ENCODE peak calls at places on chromosomes 4 and X, in four cellular contexts. M, H, O and X are unnamed samples.
A peak's percentile ranks its signal among the peaks of the same experiment; 100 is the strongest.

GRCh38 chr4:8297691-8298485 is 28.3 kb downstream of the HTRA3 start:
- DNase-seq in M (no peak), H (no peak), O (no peak), X (no peak)

GRCh38 chrX:4263005-4263404 is 549.6 kb upstream of the PRKX start:
- DNase-seq in M (no peak), H (no peak), O (no peak), X (no peak)

GRCh38 chr4:135418353-135418752 is 1216.8 kb upstream of the PABPC4L start:
- DNase-seq in M (no peak), H (no peak), O (no peak), X (no peak)

GRCh38 chr4:43763029-43763610 is 685.5 kb downstream of the KCTD8 start:
- DNase-seq in M (no peak), H (no peak), O (no peak), X (no peak)

GRCh38 chr4:109214622-109215350 is 87.7 kb downstream of the COL25A1 start:
- DNase-seq in M (no peak), H (no peak), O (no peak), X (no peak)

GRCh38 chrX:115591856-115592842 is 31.2 kb downstream of the PLS3 start:
- DNase-seq in M (no peak), H (no peak), O (no peak), X (no peak)

GRCh38 chr4:70838400-70838971 is 1.2 kb downstream of the GRSF1 start:
- DNase-seq in M (no peak), H (no peak), O (no peak), X (no peak)

GRCh38 chr4:108885211-108885610 is 122.4 kb upstream of the ETNPPL start:
- DNase-seq in M (no peak), H (no peak), O (no peak), X (no peak)

GRCh38 chr4:28686618-28687017 is 1826.0 kb downstream of the STIM2 start:
- DNase-seq in M (no peak), H (no peak), O (no peak), X (no peak)

GRCh38 chr4:88511236-88511635 is 12.3 kb downstream of the PYURF start:
- DNase-seq in M (no peak), H (no peak), O (no peak), X (no peak)

GRCh38 chr4:114807759-114808404 is 209.3 kb downstream of the UGT8 start:
- DNase-seq in M (peak; percentile 0), H (peak; percentile 26), O (no peak), X (no peak)

GRCh38 chr4:7725951-7726350 is 213.7 kb downstream of the AFAP1 start:
- DNase-seq in M (no peak), H (no peak), O (no peak), X (no peak)

GRCh38 chrX:103376118-103376978 is at the start of gene BEX3:
- DNase-seq in M (no peak), H (peak; percentile 26), O (no peak), X (no peak)

GRCh38 chr4:76733380-76733779 is 164.6 kb downstream of the SOWAHB start:
- DNase-seq in M (no peak), H (no peak), O (no peak), X (no peak)

GRCh38 chr4:134906404-134907023 is 704.9 kb upstream of the PABPC4L start:
- DNase-seq in M (no peak), H (no peak), O (no peak), X (no peak)

GRCh38 chrX:19342331-19342906 is 1.3 kb upstream of the PDHA1 start:
- DNase-seq in M (no peak), H (no peak), O (no peak), X (no peak)